ENCODE peak calls at places on chromosomes 5 and 9, in seven cellular contexts. M is K562, T is IMR-90, Q is H1, Z is HCT116, L is colonic mucosa, B is fibroblast of lung. K is an unnamed sample.
A peak's percentile ranks its signal among the peaks of the same experiment; 100 is the strongest.

GRCh38 chr9:134068742-134069535 is 1.1 kb upstream of the BRD3 start:
- DNase-seq in M (no peak), Q (no peak), T (peak; percentile 6), L (no peak), Z (no peak), B (no peak), K (peak; percentile 66)

GRCh38 chr9:16243798-16244197 is 626.7 kb downstream of the BNC2 start:
- DNase-seq in Q (no peak), B (no peak), L (peak; percentile 23), Z (no peak), M (no peak), T (no peak), K (no peak)

GRCh38 chr9:96087669-96088299 is 212.3 kb downstream of the ERCC6L2 start:
- DNase-seq in M (no peak), B (no peak), Q (peak; percentile 19), T (no peak), L (no peak), Z (no peak), K (no peak)

GRCh38 chr5:17670353-17670752 is 36.1 kb downstream of the TAF11L14 start:
- DNase-seq in L (no peak), B (no peak), Q (no peak), T (no peak), M (no peak), Z (no peak), K (no peak)

GRCh38 chr9:35952526-35953191 is 5.3 kb downstream of the OR2S2 start:
- DNase-seq in T (no peak), Z (no peak), M (no peak), Q (no peak), B (no peak), L (no peak), K (no peak)

GRCh38 chr5:1031306-1031959 is 22.8 kb downstream of the NKD2 start:
- DNase-seq in B (no peak), T (no peak), Q (no peak), Z (no peak), L (no peak), M (no peak), K (peak; percentile 46)

GRCh38 chr9:89542461-89543021 is 44.6 kb upstream of the SEMA4D start:
- DNase-seq in M (no peak), B (no peak), Z (no peak), Q (no peak), T (no peak), L (no peak), K (no peak)

GRCh38 chr5:79727722-79728355 is 38.2 kb downstream of the CMYA5 start:
- DNase-seq in T (no peak), Q (no peak), M (no peak), B (no peak), L (no peak), Z (no peak), K (no peak)

GRCh38 chr5:110757118-110757729 is 18.4 kb downstream of the SLC25A46 start:
- DNase-seq in T (peak; percentile 60), M (peak; percentile 32), L (peak; percentile 20), Z (peak; percentile 40), Q (no peak), B (peak; percentile 80), K (no peak)

GRCh38 chr5:169426674-169427250 is 125.8 kb upstream of the SLIT3 start:
- DNase-seq in Q (no peak), L (no peak), T (no peak), B (no peak), M (no peak), Z (no peak), K (no peak)

GRCh38 chr5:76715484-76715733 is 517 bp upstream of the F2R start:
- DNase-seq in M (no peak), Q (no peak), T (no peak), B (no peak), Z (no peak), L (no peak), K (no peak)

GRCh38 chr5:76715734-76716455 is at the start of gene F2R:
- DNase-seq in M (peak; percentile 79), Q (no peak), B (peak; percentile 91), L (peak; percentile 64), T (peak; percentile 70), Z (no peak), K (peak; percentile 82)

GRCh38 chr5:76717222-76718083 is 1.5 kb downstream of the F2R start:
- DNase-seq in M (no peak), Z (no peak), Q (no peak), B (no peak), T (no peak), L (no peak), K (no peak)

GRCh38 chr5:76714771-76715483 is 999 bp upstream of the F2R start:
- DNase-seq in Z (no peak), Q (no peak), B (no peak), T (no peak), M (no peak), L (peak; percentile 29), K (peak; percentile 71)

GRCh38 chr5:76716456-76717157 is 681 bp downstream of the F2R start:
- DNase-seq in Q (no peak), B (no peak), L (peak; percentile 44), M (peak; percentile 45), T (no peak), Z (no peak), K (no peak)
- H3K9ac ChIP-seq in Q (peak overlapping the region; percentile 82), B (peak overlapping the region; percentile 82), L (peak overlapping the region; percentile 81), M (peak overlapping the region; percentile 81), T (peak overlapping the region; percentile 96), Z (peak overlapping the region; percentile 76), K (peak overlapping the region; percentile 71)

GRCh38 chr5:14244721-14245518 is 101.8 kb downstream of the TRIO start:
- DNase-seq in L (no peak), Z (no peak), T (peak; percentile 76), B (peak; percentile 55), M (no peak), Q (no peak), K (no peak)
- H3K9ac ChIP-seq in L (no peak overlapping the region), Z (no peak overlapping the region), T (no peak overlapping the region), B (no peak overlapping the region), M (no peak overlapping the region), Q (no peak overlapping the region), K (no peak overlapping the region)

GRCh38 chr5:54309237-54309636 is 1.1 kb downstream of the ARL15 start:
- DNase-seq in L (peak; percentile 52), T (peak; percentile 15), B (peak; percentile 23), M (no peak), Q (no peak), Z (no peak), K (no peak)

GRCh38 chr5:54310433-54311177 is at the start of gene ARL15:
- DNase-seq in B (peak; percentile 97), Z (peak; percentile 88), L (peak; percentile 99), M (peak; percentile 97), Q (peak; percentile 89), T (peak; percentile 96), K (peak; percentile 100)

GRCh38 chr5:54309751-54310432 is 481 bp downstream of the ARL15 start:
- DNase-seq in B (peak; percentile 21), L (peak; percentile 61), Q (no peak), Z (no peak), T (peak; percentile 10), M (no peak), K (peak; percentile 85)

GRCh38 chr5:54312499-54312898 is 2.1 kb upstream of the ARL15 start:
- DNase-seq in Q (no peak), M (peak; percentile 54), T (no peak), B (no peak), L (no peak), Z (no peak), K (no peak)

GRCh38 chr5:54311178-54311811 is 922 bp upstream of the ARL15 start:
- DNase-seq in Q (no peak), Z (no peak), M (no peak), L (no peak), B (peak; percentile 47), T (peak; percentile 26), K (no peak)
- H3K9ac ChIP-seq in Q (peak overlapping the region; percentile 83), Z (peak overlapping the region; percentile 77), M (peak overlapping the region; percentile 88), L (peak overlapping the region; percentile 97), B (peak overlapping the region; percentile 57), T (peak overlapping the region; percentile 72), K (peak overlapping the region; percentile 88)

DNA sequence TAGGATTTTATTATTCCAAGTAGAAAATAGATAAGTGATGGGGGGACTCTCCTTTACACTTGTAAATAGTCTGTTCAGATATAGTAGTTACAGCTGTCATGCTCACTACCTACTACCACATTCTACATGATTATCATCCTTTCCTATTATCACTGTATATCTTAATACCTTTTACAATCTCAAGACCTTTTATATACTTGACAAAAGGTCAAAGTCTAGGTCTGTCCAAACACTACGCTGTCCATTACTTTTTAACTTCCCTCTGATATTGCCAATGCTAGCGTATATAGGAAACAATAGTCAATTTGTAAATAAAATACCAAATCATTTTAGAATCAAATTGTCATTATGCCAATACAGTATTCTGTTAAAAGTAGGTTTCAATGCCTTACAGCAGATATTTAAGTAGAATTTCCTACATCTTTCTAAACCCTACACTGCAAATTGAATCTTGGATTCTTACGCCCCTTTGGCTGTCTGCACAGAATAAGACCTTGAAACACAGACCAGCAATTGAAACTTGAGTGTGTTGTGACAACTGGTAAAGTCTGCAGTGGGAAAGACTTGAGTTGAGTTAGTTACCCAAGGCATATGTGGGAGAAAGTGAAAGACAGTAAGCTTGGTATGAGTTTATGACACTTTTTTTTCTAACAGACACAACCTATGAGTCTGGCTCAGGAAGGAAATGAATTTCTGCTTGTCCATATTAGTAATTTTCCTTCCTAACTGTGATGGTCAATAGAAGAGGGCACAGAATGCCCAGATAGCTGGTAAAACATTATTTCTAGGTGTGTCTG is 827.6 kb upstream of the ACO1 start:
- DNase-seq in L (no peak), M (no peak), Q (no peak), B (no peak), Z (no peak), T (no peak), K (no peak)
- H3K9ac ChIP-seq in L (no peak overlapping the region), M (no peak overlapping the region), Q (no peak overlapping the region), B (no peak overlapping the region), Z (no peak overlapping the region), T (no peak overlapping the region), K (no peak overlapping the region)

GRCh38 chr5:82745016-82745415 is 332.2 kb downstream of the TMEM167A start:
- DNase-seq in T (no peak), M (no peak), Q (no peak), Z (no peak), B (no peak), L (no peak), K (no peak)

GRCh38 chr5:82754347-82754746 is 322.8 kb downstream of the TMEM167A start:
- DNase-seq in M (no peak), Q (no peak), Z (no peak), B (no peak), T (no peak), L (no peak), K (no peak)

GRCh38 chr5:82749453-82749852 is 327.7 kb downstream of the TMEM167A start:
- DNase-seq in Q (no peak), M (no peak), L (no peak), Z (no peak), B (peak; percentile 48), T (no peak), K (no peak)

GRCh38 chr5:82753374-82753773 is 323.8 kb downstream of the TMEM167A start:
- DNase-seq in T (no peak), Z (no peak), B (no peak), M (no peak), Q (no peak), L (no peak), K (no peak)

DNA sequence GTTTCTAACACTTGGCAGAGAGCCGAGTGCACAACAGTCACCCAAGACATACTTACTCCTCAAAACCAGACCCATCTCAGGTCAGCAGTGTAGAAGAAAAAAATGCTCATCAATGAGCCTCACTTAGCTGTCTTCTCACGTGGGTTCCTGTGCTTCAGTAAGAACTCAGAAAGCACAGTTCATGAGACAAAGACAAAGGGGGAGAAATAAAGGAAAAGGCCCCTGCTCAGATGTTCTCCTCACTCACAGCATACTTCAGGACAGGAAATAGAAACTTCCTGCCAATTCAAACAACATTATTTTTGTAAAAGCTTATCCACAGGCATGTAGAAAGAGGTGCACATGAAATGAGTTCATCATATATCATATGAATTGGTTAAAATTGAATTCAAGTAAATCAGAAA is 328.5 kb downstream of the TMEM167A start:
- DNase-seq in M (no peak), Z (no peak), T (no peak), B (no peak), L (no peak), Q (no peak), K (no peak)
- H3K9ac ChIP-seq in M (no peak overlapping the region), Z (no peak overlapping the region), T (no peak overlapping the region), B (no peak overlapping the region), L (no peak overlapping the region), Q (no peak overlapping the region), K (no peak overlapping the region)

K was measured in kidney.